ENCODE peak calls at places on chromosomes 6 and 20, in ten cellular contexts. S is MM.1S, R is mammary epithelial cell, X is astrocyte of the spinal cord, L is endothelial cell, A is HL-60, V is AG09309, U is lower leg skin, Q is WTC11, N is AG04450. K is an unnamed sample.

GRCh38 chr6:43257746-43258145 is 14.5 kb downstream of the TTBK1 start:
- DNase-seq in S (no peak), R (no peak), X (no peak), L (no peak), A (no peak), V (no peak), U (no peak), Q (no peak), N (no peak), K (no peak)

GRCh38 chr6:131894735-131895424 is 56.3 kb downstream of the CCN2 start:
- DNase-seq in S (peak), R (no peak), X (no peak), L (no peak), A (no peak), V (no peak), U (no peak), Q (no peak), N (no peak), K (no peak)

GRCh38 chr6:53803081-53803860 is 8.5 kb downstream of the LRRC1 start:
- DNase-seq in S (no peak), R (no peak), X (peak), L (no peak), A (no peak), V (no peak), U (no peak), Q (no peak), N (peak), K (peak)

GRCh38 chr20:39849664-39850063 is 839.4 kb downstream of the MAFB start:
- DNase-seq in S (no peak), R (peak), X (peak), L (no peak), A (no peak), V (peak), U (peak), Q (no peak), N (peak), K (peak)

GRCh38 chr6:24788031-24788665 is 10.6 kb downstream of the ARMH2 start:
- DNase-seq in S (no peak), R (no peak), X (no peak), L (no peak), A (no peak), V (no peak), U (no peak), Q (no peak), N (no peak), K (no peak)

GRCh38 chr6:40931927-40932326 is 107.1 kb downstream of the UNC5CL start:
- DNase-seq in S (no peak), R (peak), X (peak), L (no peak), A (no peak), V (no peak), U (peak), Q (no peak), N (no peak), K (no peak)

GRCh38 chr6:154039231-154039842 is at the start of gene OPRM1:
- DNase-seq in S (no peak), R (peak), X (peak), L (peak), A (no peak), V (no peak), U (no peak), Q (peak), N (no peak), K (peak)

GRCh38 chr20:19327401-19327800 is 115.0 kb downstream of the SLC24A3 start:
- DNase-seq in S (no peak), R (no peak), X (no peak), L (no peak), A (no peak), V (no peak), U (peak), Q (no peak), N (no peak), K (no peak)

GRCh38 chr6:6565488-6565887 is 23.0 kb upstream of the LY86 start:
- DNase-seq in S (no peak), R (no peak), X (no peak), L (no peak), A (no peak), V (no peak), U (no peak), Q (no peak), N (no peak), K (no peak)

GRCh38 chr6:191487-192312 is 100.6 kb upstream of the DUSP22 start:
- DNase-seq in S (no peak), R (no peak), X (no peak), L (no peak), A (no peak), V (no peak), U (peak), Q (no peak), N (no peak), K (no peak)

GRCh38 chr6:28399370-28400121 is at the start of gene ZSCAN12:
- DNase-seq in S (peak), R (peak), X (peak), L (peak), A (peak), V (peak), U (peak), Q (peak), N (peak), K (peak)

GRCh38 chr6:43992783-43993505 is 134.3 kb downstream of the MRPL14 start:
- DNase-seq in S (no peak), R (no peak), X (no peak), L (no peak), A (no peak), V (no peak), U (no peak), Q (no peak), N (no peak), K (no peak)

GRCh38 chr6:44925100-44925739 is 402.9 kb upstream of the RUNX2 start:
- DNase-seq in S (no peak), R (peak), X (peak), L (peak), A (no peak), V (no peak), U (no peak), Q (no peak), N (no peak), K (peak)

GRCh38 chr6:17905611-17906592 is 81.5 kb downstream of the KIF13A start:
- DNase-seq in S (no peak), R (peak), X (peak), L (no peak), A (no peak), V (peak), U (no peak), Q (no peak), N (no peak), K (peak)

GRCh38 chr6:135605278-135605790 is 107.8 kb upstream of the AHI1 start:
- DNase-seq in S (no peak), R (no peak), X (no peak), L (no peak), A (no peak), V (no peak), U (no peak), Q (no peak), N (no peak), K (no peak)

GRCh38 chr6:99933129-99933528 is 60.9 kb downstream of the MCHR2 start:
- DNase-seq in S (no peak), R (peak), X (peak), L (no peak), A (no peak), V (peak), U (no peak), Q (no peak), N (peak), K (peak)

GRCh38 chr6:132464538-132465256 is 48.2 kb downstream of the STX7 start:
- DNase-seq in S (no peak), R (no peak), X (no peak), L (no peak), A (no peak), V (no peak), U (no peak), Q (no peak), N (no peak), K (no peak)

GRCh38 chr6:168047841-168048723 is 30.9 kb downstream of the FRMD1 start:
- DNase-seq in S (no peak), R (no peak), X (no peak), L (no peak), A (no peak), V (no peak), U (no peak), Q (no peak), N (no peak), K (no peak)

GRCh38 chr20:1507276-1507675 is 16.1 kb upstream of the SIRPB2 start:
- DNase-seq in S (no peak), R (no peak), X (no peak), L (no peak), A (no peak), V (no peak), U (no peak), Q (no peak), N (no peak), K (no peak)

GRCh38 chr6:157645201-157645795 is 177.7 kb upstream of the SNX9 start:
- DNase-seq in S (no peak), R (no peak), X (no peak), L (no peak), A (no peak), V (no peak), U (no peak), Q (no peak), N (no peak), K (no peak)

GRCh38 chr6:119728935-119729334 is 379.4 kb upstream of the MAN1A1 start:
- DNase-seq in S (peak), R (no peak), X (no peak), L (no peak), A (no peak), V (no peak), U (no peak), Q (no peak), N (no peak), K (no peak)

GRCh38 chr20:53866787-53867740 is 203.3 kb downstream of the BCAS1 start:
- DNase-seq in S (peak), R (no peak), X (peak), L (no peak), A (no peak), V (no peak), U (no peak), Q (no peak), N (no peak), K (no peak)

GRCh38 chr6:113570651-113571050 is 286.5 kb upstream of the MARCKS start:
- DNase-seq in S (no peak), R (no peak), X (no peak), L (no peak), A (no peak), V (no peak), U (no peak), Q (no peak), N (no peak), K (no peak)
- TF ChIP-seq CTCF in S (no peak), R (peak), X (peak), L (no peak), A (no peak), V (no peak), U (no peak), Q (no peak), N (no peak), K (peak)

DNA sequence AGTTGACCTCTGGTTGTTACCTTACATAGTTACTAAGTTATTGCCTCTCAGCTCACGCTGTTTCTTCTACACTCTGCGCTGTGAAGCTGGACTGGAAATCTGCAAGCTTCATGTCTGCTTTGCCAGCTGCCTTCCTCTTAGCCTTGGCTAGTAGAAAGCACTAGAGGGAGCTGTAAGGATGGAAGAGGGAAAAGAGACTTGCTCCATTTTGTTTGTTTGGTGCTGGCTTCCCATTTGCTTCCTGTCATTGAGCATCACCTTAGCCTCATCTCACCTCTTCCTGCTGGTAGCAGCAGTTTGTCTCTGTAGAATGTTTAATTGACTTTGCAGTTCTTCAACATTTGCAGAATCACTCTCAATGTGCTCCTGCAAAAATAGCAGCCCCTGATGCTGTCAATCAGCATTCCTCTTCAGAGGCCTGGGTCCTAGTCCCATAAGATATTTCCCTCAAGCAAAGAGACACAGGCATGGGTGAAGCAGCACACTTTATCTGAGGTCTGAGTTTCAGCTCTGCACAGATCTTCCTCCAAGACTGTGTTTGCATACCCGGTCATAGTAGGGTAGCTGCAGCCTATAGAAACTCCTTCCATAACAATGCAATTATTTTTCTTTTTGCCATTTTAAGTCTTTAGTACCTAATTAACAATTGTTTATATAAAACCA is 302.2 kb upstream of the EPHA7 start:
- DNase-seq in S (peak), R (no peak), X (peak), L (peak), A (no peak), V (no peak), U (no peak), Q (peak), N (no peak), K (peak)
- TF ChIP-seq CTCF in S (peak), R (peak), X (peak), L (peak), A (no peak), V (no peak), U (no peak), Q (peak), N (no peak), K (peak)

DNA sequence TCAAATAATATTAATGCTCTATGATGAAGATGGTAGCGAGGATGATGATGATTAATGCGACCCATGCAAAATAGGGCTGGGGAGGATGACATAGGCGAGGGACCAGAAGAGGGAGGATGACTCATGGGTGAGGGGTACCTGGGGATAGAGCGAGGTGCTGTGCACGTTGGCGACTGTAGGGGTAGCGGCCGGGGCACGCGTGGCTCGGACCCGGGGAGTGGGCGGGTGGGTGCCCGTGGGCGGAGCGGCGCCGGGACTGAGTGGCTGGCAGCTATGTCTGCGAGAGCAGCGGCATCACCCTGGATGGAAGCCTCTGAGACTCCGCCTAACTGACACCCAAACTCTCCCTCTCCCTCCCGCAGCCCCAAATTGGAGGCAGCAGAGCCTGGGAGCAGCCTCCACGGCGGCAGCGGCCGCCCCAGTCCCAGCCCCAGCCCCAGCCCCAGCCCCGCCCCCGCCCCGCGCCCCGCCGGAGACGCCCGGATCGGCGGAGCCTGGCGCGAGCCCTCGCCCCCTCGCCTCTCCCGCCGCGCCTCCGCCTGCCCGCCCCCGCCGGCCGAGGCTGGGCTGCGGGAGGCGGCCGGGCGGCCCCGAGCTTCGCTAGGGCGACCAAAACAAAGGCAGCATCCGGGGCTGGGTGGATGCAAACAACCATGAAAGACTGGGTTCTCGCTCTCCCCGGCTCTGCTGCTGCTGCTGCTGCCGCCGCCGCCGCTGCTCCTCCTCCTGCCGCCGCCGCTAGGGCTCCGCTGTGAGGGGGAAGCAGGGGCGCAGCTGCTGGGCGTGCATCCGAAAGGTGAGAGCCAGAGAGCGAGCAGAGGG is at the start of gene RIMS1:
- DNase-seq in S (peak), R (no peak), X (peak), L (peak), A (no peak), V (no peak), U (no peak), Q (peak), N (no peak), K (peak)
- TF ChIP-seq CTCF in S (peak), R (no peak), X (peak), L (no peak), A (no peak), V (peak), U (no peak), Q (no peak), N (peak), K (peak)

DNA sequence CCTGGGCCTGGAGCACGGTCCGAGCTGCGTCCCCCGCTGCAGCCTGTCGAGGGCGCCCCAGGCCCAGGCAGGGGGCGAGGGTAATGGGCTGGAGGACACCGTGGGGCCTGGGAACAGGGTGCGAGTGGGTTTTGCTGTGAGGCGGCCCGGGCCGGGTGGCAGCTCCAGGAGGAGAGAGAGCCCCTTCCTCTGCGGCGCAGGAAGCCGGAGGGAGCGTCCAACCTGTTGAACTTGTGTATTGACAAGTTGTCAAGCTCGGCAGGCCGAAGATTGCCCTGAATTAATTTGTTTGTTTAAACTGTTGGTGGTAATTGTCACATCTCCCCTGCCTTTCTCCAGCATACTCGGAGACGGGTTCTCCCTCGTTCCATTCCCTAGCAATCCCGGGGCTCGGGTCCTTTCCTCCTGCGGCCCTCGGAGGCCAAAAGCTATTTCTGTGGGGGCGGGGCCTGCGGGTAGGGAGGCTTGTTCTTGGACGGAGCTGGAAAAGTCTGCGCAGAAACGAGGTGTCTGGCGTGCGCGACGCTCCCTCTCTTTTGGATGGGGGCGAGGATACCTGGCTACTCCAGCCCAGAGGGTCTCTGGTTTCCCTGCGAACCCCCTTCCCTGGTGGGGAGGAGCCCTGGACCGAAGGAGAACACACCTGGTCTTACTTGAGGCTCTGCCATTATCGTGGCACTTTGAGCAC is 9.9 kb downstream of the NR2E1 start:
- DNase-seq in S (no peak), R (no peak), X (no peak), L (peak), A (no peak), V (no peak), U (no peak), Q (peak), N (no peak), K (no peak)
- TF ChIP-seq CTCF in S (no peak), R (no peak), X (peak), L (no peak), A (no peak), V (no peak), U (no peak), Q (peak), N (no peak), K (no peak)

DNA sequence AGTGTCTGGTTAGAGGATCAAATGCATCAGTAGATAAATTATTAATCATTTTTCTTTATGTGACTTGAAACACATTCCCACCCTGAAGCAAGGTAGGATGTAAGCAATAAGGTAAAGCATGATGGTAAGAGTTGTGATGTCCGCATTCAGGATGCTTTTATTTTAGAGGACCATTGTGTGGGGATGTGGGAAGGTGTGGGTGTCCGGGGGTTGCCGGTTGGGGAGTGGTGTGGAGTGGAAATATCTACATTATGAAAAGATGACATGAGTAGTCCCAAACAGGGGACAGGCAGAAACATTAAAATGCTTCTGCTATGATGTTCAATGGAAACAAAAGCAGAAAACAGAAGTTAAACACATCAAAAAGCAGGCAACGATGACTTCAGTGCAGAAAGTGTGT is 215.4 kb downstream of the HIVEP2 start:
- DNase-seq in S (no peak), R (no peak), X (no peak), L (no peak), A (no peak), V (no peak), U (no peak), Q (no peak), N (no peak), K (no peak)
- TF ChIP-seq CTCF in S (no peak), R (no peak), X (no peak), L (no peak), A (no peak), V (no peak), U (no peak), Q (no peak), N (no peak), K (no peak)